ENCODE peak calls at places on chromosomes 4 and X, in four cellular contexts. Z is HL-60, N is AG09309, L is AG04450. J is an unnamed sample.

GRCh38 chr4:54440394-54441223 is 211.5 kb downstream of the PDGFRA start:
- DNase-seq in L (no peak), N (no peak), Z (peak), J (no peak)

GRCh38 chrX:69222103-69223090 is 57.1 kb upstream of the PJA1 start:
- DNase-seq in L (peak), Z (peak), N (peak), J (no peak)

GRCh38 chrX:27590044-27590443 is at the start of gene DCAF8L2:
- DNase-seq in L (no peak), N (no peak), Z (no peak), J (no peak)

GRCh38 chrX:12790878-12791252 is 347 bp upstream of the PRPS2 start:
- DNase-seq in L (no peak), N (no peak), Z (no peak), J (no peak)

GRCh38 chrX:110703641-110704040 is 92.0 kb downstream of the CHRDL1 start:
- DNase-seq in N (no peak), Z (no peak), L (no peak), J (no peak)

GRCh38 chr4:3111461-3111860 is 37.0 kb downstream of the HTT start:
- DNase-seq in N (no peak), L (no peak), Z (no peak), J (no peak)

GRCh38 chr4:8595237-8596087 is 2.9 kb downstream of the CPZ start:
- DNase-seq in Z (no peak), N (no peak), L (no peak), J (no peak)

GRCh38 chrX:10529344-10529743 is 91.0 kb downstream of the MID1 start:
- DNase-seq in L (no peak), Z (no peak), N (no peak), J (no peak)

GRCh38 chr4:139453041-139453370 is 915 bp upstream of the RAB33B start:
- DNase-seq in Z (peak), N (peak), L (no peak), J (no peak)

GRCh38 chr4:147741190-147741788 is 9.4 kb downstream of the ARHGAP10 start:
- DNase-seq in L (peak), Z (no peak), N (no peak), J (no peak)

GRCh38 chr4:89482926-89483595 is 175.5 kb upstream of the GPRIN3 start:
- DNase-seq in L (no peak), N (no peak), Z (no peak), J (no peak)

GRCh38 chr4:158496030-158496741 is 25.5 kb upstream of the RXFP1 start:
- DNase-seq in L (no peak), N (no peak), Z (peak), J (no peak)

GRCh38 chr4:137609693-137610450 is 77.6 kb upstream of the PCDH18 start:
- DNase-seq in N (peak), Z (no peak), L (peak), J (no peak)

GRCh38 chr4:98642991-98643426 is 15.4 kb downstream of the TSPAN5 start:
- DNase-seq in L (no peak), N (no peak), Z (no peak), J (no peak)

GRCh38 chr4:143514432-143514831 is 930 bp downstream of the SMARCA5 start:
- DNase-seq in N (no peak), Z (peak), L (no peak), J (peak)

GRCh38 chr4:2388430-2389182 is 29.8 kb downstream of the ZFYVE28 start:
- DNase-seq in N (no peak), L (no peak), Z (no peak), J (no peak)

GRCh38 chr4:8698341-8699062 is 105.9 kb downstream of the CPZ start:
- DNase-seq in Z (no peak), N (no peak), L (no peak), J (peak)

GRCh38 chr4:14379148-14379547 is 623.1 kb upstream of the CPEB2 start:
- DNase-seq in L (no peak), Z (no peak), N (no peak), J (no peak)

GRCh38 chr4:162921178-162921785 is 245.4 kb downstream of the NAF1 start:
- DNase-seq in Z (no peak), L (no peak), N (no peak), J (no peak)

GRCh38 chr4:156388826-156389225 is 435.2 kb upstream of the CTSO start:
- DNase-seq in N (no peak), Z (no peak), L (no peak), J (no peak)

GRCh38 chr4:52648836-52649235 is 10.3 kb downstream of the USP46 start:
- DNase-seq in N (no peak), L (no peak), Z (no peak), J (no peak)

GRCh38 chr4:40909363-40909876 is 159.7 kb downstream of the NSUN7 start:
- DNase-seq in L (peak), Z (no peak), N (peak), J (no peak)

GRCh38 chr4:13705521-13706035 is 78.1 kb upstream of the BOD1L1 start:
- DNase-seq in L (no peak), N (no peak), Z (no peak), J (no peak)

GRCh38 chr4:16197842-16198241 is 28.4 kb downstream of the TAPT1 start:
- DNase-seq in L (no peak), Z (no peak), N (no peak), J (no peak)

GRCh38 chrX:135086197-135086854 is 34.0 kb downstream of the ETDB start:
- DNase-seq in L (peak), Z (peak), N (peak), J (no peak)

GRCh38 chrX:21940356-21940829 is at the start of gene SMS:
- DNase-seq in N (no peak), L (peak), Z (peak), J (peak)

GRCh38 chrX:17919896-17920446 is 58.9 kb upstream of the RAI2 start:
- DNase-seq in Z (no peak), L (no peak), N (no peak), J (no peak)

GRCh38 chr4:155541716-155542115 is 124.9 kb upstream of the GUCY1A1 start:
- DNase-seq in L (no peak), N (no peak), Z (no peak), J (no peak)

GRCh38 chrX:5068550-5068949 is 1160.1 kb downstream of the NLGN4X start:
- DNase-seq in L (no peak), N (no peak), Z (no peak), J (no peak)

GRCh38 chr4:21795091-21795490 is 153.5 kb downstream of the KCNIP4 start:
- DNase-seq in N (no peak), L (no peak), Z (no peak), J (no peak)

GRCh38 chrX:30301977-30302376 is 7.2 kb downstream of the NR0B1 start:
- DNase-seq in L (no peak), N (no peak), Z (no peak), J (no peak)

GRCh38 chr4:172736046-172736445 is 432.6 kb upstream of the GALNT7 start:
- DNase-seq in L (no peak), N (no peak), Z (no peak), J (no peak)

GRCh38 chr4:150394046-150394445 is 187.9 kb upstream of the MAB21L2 start:
- DNase-seq in L (no peak), N (no peak), Z (no peak), J (no peak)

GRCh38 chr4:8128096-8128856 is 30.3 kb downstream of the ABLIM2 start:
- DNase-seq in L (no peak), N (no peak), Z (no peak), J (no peak)

GRCh38 chrX:121876316-121876715 is 828.9 kb downstream of the GLUD2 start:
- DNase-seq in N (peak), Z (no peak), L (no peak), J (no peak)

GRCh38 chrX:150202641-150203248 is 160.4 kb upstream of the MAMLD1 start:
- DNase-seq in Z (peak), N (no peak), L (no peak), J (no peak)

GRCh38 chr4:92303621-92304027 is at the start of gene GRID2:
- DNase-seq in Z (no peak), L (no peak), N (no peak), J (no peak)
- H3K4me3 ChIP-seq in Z (no peak), L (peak), N (no peak), J (peak)

GRCh38 chr4:86452323-86452995 is 92.6 kb upstream of the MAPK10 start:
- DNase-seq in N (no peak), L (no peak), Z (no peak), J (no peak)
- H3K4me3 ChIP-seq in N (no peak), L (peak), Z (no peak), J (peak)

DNA sequence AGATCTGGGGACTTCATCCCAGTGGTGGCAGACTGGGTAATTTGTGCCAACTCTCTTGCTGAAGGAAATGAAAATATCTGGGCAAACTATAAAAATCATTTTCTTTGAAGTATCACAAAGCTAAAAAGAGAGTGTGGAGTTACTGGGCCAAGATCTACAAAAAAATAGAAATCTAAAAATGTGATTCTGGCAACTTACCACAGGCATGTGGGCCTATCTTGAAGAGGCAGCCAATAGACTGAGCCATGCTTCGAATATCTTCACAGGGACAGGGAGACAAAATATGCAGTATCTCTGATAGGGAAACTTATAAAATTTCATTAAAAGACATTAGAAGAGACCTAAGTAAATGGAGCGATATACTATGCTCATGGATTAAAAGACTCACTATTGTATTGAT is 168.8 kb downstream of the RCHY1 start:
- DNase-seq in L (peak), Z (no peak), N (no peak), J (no peak)
- H3K4me3 ChIP-seq in L (no peak), Z (no peak), N (no peak), J (no peak)

DNA sequence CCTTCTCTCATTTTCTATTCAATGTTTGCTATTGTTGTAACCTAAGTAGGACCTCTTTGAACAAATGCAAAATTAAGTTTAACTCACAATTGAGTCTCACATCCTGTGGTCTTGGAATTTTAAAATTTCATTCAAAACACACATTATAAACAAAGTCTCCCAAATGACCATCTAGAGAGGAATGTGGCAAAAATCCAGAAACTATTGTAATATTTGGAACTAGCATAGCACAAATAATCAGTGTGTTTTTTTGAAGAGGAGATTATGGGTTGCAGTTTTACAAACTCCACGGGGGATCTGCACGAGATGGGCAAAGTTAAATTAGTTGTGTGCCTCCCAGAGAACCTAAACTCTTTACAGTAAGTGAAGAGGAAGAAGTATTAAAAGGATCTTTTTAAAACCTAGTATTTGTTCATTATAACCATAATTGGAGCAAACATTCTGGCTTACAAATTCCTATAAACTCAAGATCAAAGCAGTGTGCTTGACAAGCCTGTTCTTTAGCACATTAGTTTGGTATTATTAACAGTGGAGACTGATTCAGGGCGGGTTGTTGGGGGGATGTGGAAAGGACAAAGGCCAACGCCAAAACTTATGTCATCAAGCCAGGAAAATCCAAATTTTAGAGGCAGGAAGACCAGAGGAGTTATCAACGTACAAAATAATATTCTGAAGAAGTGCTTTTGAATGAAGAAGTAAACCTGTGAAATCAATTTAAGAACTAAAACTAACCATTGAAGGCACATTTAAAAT is 22.4 kb upstream of the RBPJ start:
- DNase-seq in N (peak), L (peak), Z (no peak), J (no peak)
- H3K4me3 ChIP-seq in N (no peak), L (no peak), Z (no peak), J (no peak)

J was measured in coronary artery.